ENCODE peak calls at places on chromosomes 2 and 18, in nine cellular contexts. One of them, this sample, is unnamed.

GRCh38 chr18:13629841-13630747 is 96.3 kb downstream of the FAM210A start:
- DNase-seq in upper lobe of right lung: no peak
- DNase-seq in astrocyte of the spinal cord: peak
- DNase-seq in HFF-Myc: no peak
- DNase-seq in psoas muscle: no peak
- DNase-seq in fibroblast of pulmonary artery: peak
- DNase-seq in mesothelial cell of epicardium: peak
- DNase-seq in endothelial cell: peak
- DNase-seq in H9: peak
- DNase-seq in this sample: no peak

GRCh38 chr2:85893428-85894258 is 4.9 kb upstream of the ST3GAL5 start:
- DNase-seq in upper lobe of right lung: no peak
- DNase-seq in astrocyte of the spinal cord: peak
- DNase-seq in HFF-Myc: no peak
- DNase-seq in psoas muscle: no peak
- DNase-seq in fibroblast of pulmonary artery: peak
- DNase-seq in mesothelial cell of epicardium: no peak
- DNase-seq in endothelial cell: no peak
- DNase-seq in H9: no peak
- DNase-seq in this sample: no peak

GRCh38 chr2:216286616-216287231 is 85.6 kb downstream of the MARCHF4 start:
- DNase-seq in upper lobe of right lung: no peak
- DNase-seq in astrocyte of the spinal cord: no peak
- DNase-seq in HFF-Myc: no peak
- DNase-seq in psoas muscle: no peak
- DNase-seq in fibroblast of pulmonary artery: peak
- DNase-seq in mesothelial cell of epicardium: no peak
- DNase-seq in endothelial cell: no peak
- DNase-seq in H9: no peak
- DNase-seq in this sample: no peak

GRCh38 chr2:189350515-189351209 is 90.6 kb upstream of the WDR75 start:
- DNase-seq in upper lobe of right lung: no peak
- DNase-seq in astrocyte of the spinal cord: peak
- DNase-seq in HFF-Myc: peak
- DNase-seq in psoas muscle: no peak
- DNase-seq in fibroblast of pulmonary artery: peak
- DNase-seq in mesothelial cell of epicardium: no peak
- DNase-seq in endothelial cell: no peak
- DNase-seq in H9: no peak
- DNase-seq in this sample: no peak

GRCh38 chr2:54945401-54946219 is 104.6 kb downstream of the RTN4 start:
- DNase-seq in upper lobe of right lung: no peak
- DNase-seq in astrocyte of the spinal cord: peak
- DNase-seq in HFF-Myc: no peak
- DNase-seq in psoas muscle: peak
- DNase-seq in fibroblast of pulmonary artery: peak
- DNase-seq in mesothelial cell of epicardium: no peak
- DNase-seq in endothelial cell: no peak
- DNase-seq in H9: no peak
- DNase-seq in this sample: no peak

GRCh38 chr18:74266161-74266560 is 25.6 kb downstream of the CYB5A start:
- DNase-seq in upper lobe of right lung: no peak
- DNase-seq in astrocyte of the spinal cord: peak
- DNase-seq in HFF-Myc: no peak
- DNase-seq in psoas muscle: no peak
- DNase-seq in fibroblast of pulmonary artery: no peak
- DNase-seq in mesothelial cell of epicardium: no peak
- DNase-seq in endothelial cell: no peak
- DNase-seq in H9: no peak
- DNase-seq in this sample: no peak

GRCh38 chr18:7877609-7878008 is 310.5 kb downstream of the PTPRM start:
- DNase-seq in upper lobe of right lung: no peak
- DNase-seq in astrocyte of the spinal cord: peak
- DNase-seq in HFF-Myc: no peak
- DNase-seq in psoas muscle: no peak
- DNase-seq in fibroblast of pulmonary artery: no peak
- DNase-seq in mesothelial cell of epicardium: no peak
- DNase-seq in endothelial cell: no peak
- DNase-seq in H9: no peak
- DNase-seq in this sample: no peak

GRCh38 chr2:190407246-190407661 is 901 bp upstream of the MFSD6 start:
- DNase-seq in upper lobe of right lung: no peak
- DNase-seq in astrocyte of the spinal cord: no peak
- DNase-seq in HFF-Myc: no peak
- DNase-seq in psoas muscle: no peak
- DNase-seq in fibroblast of pulmonary artery: no peak
- DNase-seq in mesothelial cell of epicardium: no peak
- DNase-seq in endothelial cell: no peak
- DNase-seq in H9: peak
- DNase-seq in this sample: no peak

GRCh38 chr18:34710430-34711386 is 610 bp downstream of the DTNA start:
- DNase-seq in upper lobe of right lung: no peak
- DNase-seq in astrocyte of the spinal cord: peak
- DNase-seq in HFF-Myc: peak
- DNase-seq in psoas muscle: no peak
- DNase-seq in fibroblast of pulmonary artery: peak
- DNase-seq in mesothelial cell of epicardium: no peak
- DNase-seq in endothelial cell: no peak
- DNase-seq in H9: no peak
- DNase-seq in this sample: no peak

GRCh38 chr18:22345733-22346132 is 72.0 kb downstream of the CTAGE1 start:
- DNase-seq in upper lobe of right lung: no peak
- DNase-seq in astrocyte of the spinal cord: no peak
- DNase-seq in HFF-Myc: no peak
- DNase-seq in psoas muscle: no peak
- DNase-seq in fibroblast of pulmonary artery: peak
- DNase-seq in mesothelial cell of epicardium: no peak
- DNase-seq in endothelial cell: no peak
- DNase-seq in H9: no peak
- DNase-seq in this sample: no peak

GRCh38 chr2:171470129-171470528 is 36.1 kb downstream of the DCAF17 start:
- DNase-seq in upper lobe of right lung: no peak
- DNase-seq in astrocyte of the spinal cord: no peak
- DNase-seq in HFF-Myc: no peak
- DNase-seq in psoas muscle: no peak
- DNase-seq in fibroblast of pulmonary artery: no peak
- DNase-seq in mesothelial cell of epicardium: no peak
- DNase-seq in endothelial cell: no peak
- DNase-seq in H9: no peak
- DNase-seq in this sample: no peak

GRCh38 chr2:20532634-20533437 is 86.0 kb downstream of the RHOB start:
- DNase-seq in upper lobe of right lung: no peak
- DNase-seq in astrocyte of the spinal cord: no peak
- DNase-seq in HFF-Myc: no peak
- DNase-seq in psoas muscle: no peak
- DNase-seq in fibroblast of pulmonary artery: no peak
- DNase-seq in mesothelial cell of epicardium: no peak
- DNase-seq in endothelial cell: no peak
- DNase-seq in H9: peak
- DNase-seq in this sample: no peak

GRCh38 chr18:36676629-36677028 is 152.2 kb downstream of the TPGS2 start:
- DNase-seq in upper lobe of right lung: no peak
- DNase-seq in astrocyte of the spinal cord: no peak
- DNase-seq in HFF-Myc: no peak
- DNase-seq in psoas muscle: no peak
- DNase-seq in fibroblast of pulmonary artery: no peak
- DNase-seq in mesothelial cell of epicardium: no peak
- DNase-seq in endothelial cell: no peak
- DNase-seq in H9: no peak
- DNase-seq in this sample: no peak

GRCh38 chr18:36675076-36675475 is 153.7 kb downstream of the TPGS2 start:
- DNase-seq in upper lobe of right lung: no peak
- DNase-seq in astrocyte of the spinal cord: no peak
- DNase-seq in HFF-Myc: no peak
- DNase-seq in psoas muscle: no peak
- DNase-seq in fibroblast of pulmonary artery: no peak
- DNase-seq in mesothelial cell of epicardium: no peak
- DNase-seq in endothelial cell: no peak
- DNase-seq in H9: no peak
- DNase-seq in this sample: no peak

GRCh38 chr18:36685580-36685979 is 143.2 kb downstream of the TPGS2 start:
- DNase-seq in upper lobe of right lung: no peak
- DNase-seq in astrocyte of the spinal cord: no peak
- DNase-seq in HFF-Myc: no peak
- DNase-seq in psoas muscle: no peak
- DNase-seq in fibroblast of pulmonary artery: no peak
- DNase-seq in mesothelial cell of epicardium: no peak
- DNase-seq in endothelial cell: no peak
- DNase-seq in H9: no peak
- DNase-seq in this sample: no peak

GRCh38 chr18:36680042-36680441 is 148.8 kb downstream of the TPGS2 start:
- DNase-seq in upper lobe of right lung: no peak
- DNase-seq in astrocyte of the spinal cord: no peak
- DNase-seq in HFF-Myc: no peak
- DNase-seq in psoas muscle: no peak
- DNase-seq in fibroblast of pulmonary artery: no peak
- DNase-seq in mesothelial cell of epicardium: no peak
- DNase-seq in endothelial cell: no peak
- DNase-seq in H9: no peak
- DNase-seq in this sample: no peak
- TF ChIP-seq CTCF in upper lobe of right lung: no peak
- TF ChIP-seq CTCF in astrocyte of the spinal cord: no peak
- TF ChIP-seq CTCF in HFF-Myc: no peak
- TF ChIP-seq CTCF in psoas muscle: no peak
- TF ChIP-seq CTCF in fibroblast of pulmonary artery: no peak
- TF ChIP-seq CTCF in mesothelial cell of epicardium: no peak
- TF ChIP-seq CTCF in endothelial cell: no peak
- TF ChIP-seq CTCF in H9: no peak
- TF ChIP-seq CTCF in this sample: no peak

DNA sequence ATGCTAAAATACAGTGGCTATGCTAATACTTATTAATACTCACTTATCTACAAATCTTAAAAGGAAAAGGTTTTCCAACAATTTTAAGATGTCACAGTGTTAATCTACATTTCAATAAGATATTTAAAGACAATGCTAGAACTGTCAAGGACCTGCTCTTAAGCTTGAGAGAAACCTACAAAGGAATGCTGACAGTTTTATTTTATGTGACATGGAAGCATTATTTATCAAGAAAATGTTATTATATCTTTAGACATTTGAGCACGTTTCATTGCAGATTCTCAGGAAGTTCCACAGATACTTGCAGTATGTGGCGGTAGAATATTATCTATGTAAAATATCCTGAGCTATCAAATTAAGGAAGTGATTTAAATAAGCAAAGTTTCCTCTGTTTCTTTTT is 1255.7 kb upstream of the ZEB2 start:
- DNase-seq in upper lobe of right lung: no peak
- DNase-seq in astrocyte of the spinal cord: no peak
- DNase-seq in HFF-Myc: no peak
- DNase-seq in psoas muscle: no peak
- DNase-seq in fibroblast of pulmonary artery: no peak
- DNase-seq in mesothelial cell of epicardium: no peak
- DNase-seq in endothelial cell: no peak
- DNase-seq in H9: no peak
- DNase-seq in this sample: no peak
- TF ChIP-seq CTCF in upper lobe of right lung: no peak
- TF ChIP-seq CTCF in astrocyte of the spinal cord: no peak
- TF ChIP-seq CTCF in HFF-Myc: no peak
- TF ChIP-seq CTCF in psoas muscle: no peak
- TF ChIP-seq CTCF in fibroblast of pulmonary artery: no peak
- TF ChIP-seq CTCF in mesothelial cell of epicardium: no peak
- TF ChIP-seq CTCF in endothelial cell: no peak
- TF ChIP-seq CTCF in H9: no peak
- TF ChIP-seq CTCF in this sample: no peak

DNA sequence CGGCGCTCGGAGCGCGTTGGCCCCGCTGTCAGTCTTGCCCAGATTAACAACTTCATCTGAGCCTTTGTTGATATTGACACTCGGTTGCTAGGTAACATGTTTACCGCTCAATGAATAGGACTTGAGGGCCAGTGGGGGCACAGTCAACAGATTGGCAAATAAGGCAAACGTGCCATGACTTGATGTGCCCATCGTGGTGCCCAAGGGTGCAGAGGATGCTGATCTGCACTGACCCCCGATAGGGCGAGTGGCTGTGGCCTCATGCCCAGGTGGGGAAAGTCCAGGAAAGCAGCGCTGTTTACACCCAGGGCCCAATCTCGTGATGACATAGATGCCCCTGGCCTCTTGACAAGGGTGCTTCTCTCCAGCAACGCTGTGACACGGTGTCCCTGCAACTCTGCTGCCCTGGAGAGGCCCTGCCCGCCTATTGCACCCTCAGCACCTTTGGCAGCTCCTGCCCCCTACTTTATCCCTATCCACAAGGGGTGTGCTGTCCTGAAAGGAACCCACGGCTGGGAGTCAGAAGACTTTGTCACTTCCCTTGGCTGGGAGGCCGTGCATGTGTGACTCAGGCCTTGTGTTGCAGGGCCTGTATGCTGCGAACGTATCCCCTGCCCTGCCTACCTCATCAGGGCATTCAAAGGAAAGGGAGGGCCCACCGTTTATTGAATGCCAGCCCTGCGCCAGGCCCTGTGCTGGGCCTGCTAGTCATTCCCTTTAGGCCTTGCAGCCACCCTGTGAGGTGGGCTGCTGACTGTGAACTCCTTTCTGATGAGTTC is 158.0 kb downstream of the INHBB start:
- DNase-seq in upper lobe of right lung: no peak
- DNase-seq in astrocyte of the spinal cord: no peak
- DNase-seq in HFF-Myc: no peak
- DNase-seq in psoas muscle: peak
- DNase-seq in fibroblast of pulmonary artery: peak
- DNase-seq in mesothelial cell of epicardium: no peak
- DNase-seq in endothelial cell: no peak
- DNase-seq in H9: no peak
- DNase-seq in this sample: no peak
- TF ChIP-seq CTCF in upper lobe of right lung: no peak
- TF ChIP-seq CTCF in astrocyte of the spinal cord: no peak
- TF ChIP-seq CTCF in HFF-Myc: no peak
- TF ChIP-seq CTCF in psoas muscle: peak
- TF ChIP-seq CTCF in fibroblast of pulmonary artery: no peak
- TF ChIP-seq CTCF in mesothelial cell of epicardium: no peak
- TF ChIP-seq CTCF in endothelial cell: no peak
- TF ChIP-seq CTCF in H9: no peak
- TF ChIP-seq CTCF in this sample: no peak

DNA sequence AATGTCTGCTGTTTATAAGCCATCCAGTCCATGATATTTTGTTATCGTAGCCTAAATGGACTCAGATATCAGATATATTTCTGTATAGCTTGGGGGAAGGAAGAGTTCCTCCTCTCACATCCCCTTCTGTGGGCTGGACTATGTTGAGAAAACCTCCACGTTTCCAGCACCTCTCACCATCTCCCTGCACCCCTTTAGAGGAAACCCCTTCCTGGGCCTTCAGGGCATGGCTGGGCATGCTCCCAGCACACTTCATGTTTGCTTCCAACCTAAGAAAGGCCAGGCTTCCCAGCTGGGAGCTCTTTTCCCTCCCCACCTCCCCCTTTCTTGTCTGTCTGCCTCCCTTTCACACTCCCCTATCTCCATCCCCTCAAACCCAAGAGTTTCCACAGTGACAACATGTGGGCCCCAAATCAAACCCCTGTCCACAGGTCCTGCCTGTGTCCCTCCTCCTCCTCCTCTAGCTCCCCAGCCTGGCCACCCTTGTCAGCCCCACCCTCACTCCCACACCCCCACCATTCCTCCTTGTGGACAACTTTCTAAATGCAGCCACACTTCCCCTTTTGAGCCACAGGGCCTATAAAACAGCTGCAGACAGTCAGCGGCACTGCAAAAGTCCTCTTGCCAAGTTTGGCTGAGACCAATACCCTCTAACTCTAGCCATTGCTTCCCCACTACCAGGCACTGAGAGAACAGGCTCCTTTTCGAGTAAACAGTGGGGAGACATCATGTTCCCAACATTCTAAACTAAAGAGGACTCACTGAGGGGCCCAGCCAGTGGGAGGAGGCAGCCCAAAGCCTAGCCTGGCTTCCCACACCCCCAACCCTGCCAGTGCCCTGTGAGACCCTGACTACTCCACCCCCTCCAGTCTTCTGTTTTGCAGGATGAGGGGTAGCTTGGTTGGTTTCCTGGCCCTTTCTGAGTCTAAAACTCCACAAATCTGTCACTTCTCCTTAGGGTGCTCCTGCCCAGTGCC is 120.5 kb downstream of the ZFP36L2 start:
- DNase-seq in upper lobe of right lung: no peak
- DNase-seq in astrocyte of the spinal cord: no peak
- DNase-seq in HFF-Myc: no peak
- DNase-seq in psoas muscle: peak
- DNase-seq in fibroblast of pulmonary artery: peak
- DNase-seq in mesothelial cell of epicardium: no peak
- DNase-seq in endothelial cell: no peak
- DNase-seq in H9: no peak
- DNase-seq in this sample: no peak
- TF ChIP-seq CTCF in upper lobe of right lung: peak
- TF ChIP-seq CTCF in astrocyte of the spinal cord: peak
- TF ChIP-seq CTCF in HFF-Myc: peak
- TF ChIP-seq CTCF in psoas muscle: peak
- TF ChIP-seq CTCF in fibroblast of pulmonary artery: peak
- TF ChIP-seq CTCF in mesothelial cell of epicardium: no peak
- TF ChIP-seq CTCF in endothelial cell: peak
- TF ChIP-seq CTCF in H9: peak
- TF ChIP-seq CTCF in this sample: no peak

This sample was measured in natural killer cell.